ENCODE peak calls at places on chromosomes 5 and 9, in four cellular contexts. Q is HepG2, E is H1, J is GM12878. L is an unnamed sample.

GRCh38 chr9:83544002-83544698 is 5.9 kb upstream of the FRMD3 start:
- DNase-seq in Q (peak), E (no peak), J (peak), L (no peak)

GRCh38 chr9:137015976-137016375 is 12.1 kb downstream of the ABCA2 start:
- DNase-seq in Q (no peak), E (no peak), J (no peak), L (no peak)

GRCh38 chr5:65161655-65162054 is 320.1 kb downstream of the ADAMTS6 start:
- DNase-seq in Q (no peak), E (no peak), J (no peak), L (no peak)

GRCh38 chr5:18970000-18970399 is 1018.0 kb downstream of the CDH18 start:
- DNase-seq in Q (no peak), E (no peak), J (no peak), L (no peak)

GRCh38 chr5:119411935-119412623 is 40.2 kb upstream of the HSD17B4 start:
- DNase-seq in Q (peak), E (no peak), J (peak), L (peak)

GRCh38 chr9:100129772-100130171 is 30.7 kb downstream of the INVS start:
- DNase-seq in Q (no peak), E (no peak), J (no peak), L (no peak)

GRCh38 chr9:107064378-107064777 is 201.4 kb downstream of the ZNF462 start:
- DNase-seq in Q (no peak), E (no peak), J (no peak), L (no peak)

GRCh38 chr5:175288048-175288621 is 155.8 kb downstream of the DRD1 start:
- DNase-seq in Q (no peak), E (no peak), J (no peak), L (no peak)

GRCh38 chr9:68538200-68538599 is 2.5 kb downstream of the TMEM252 start:
- DNase-seq in Q (no peak), E (no peak), J (no peak), L (no peak)

GRCh38 chr9:129456549-129457324 is 164.2 kb downstream of the C9orf50 start:
- DNase-seq in Q (no peak), E (no peak), J (no peak), L (no peak)

GRCh38 chr5:96893342-96893741 is 17.0 kb downstream of the ERAP2 start:
- DNase-seq in Q (no peak), E (no peak), J (no peak), L (peak)

GRCh38 chr9:101226161-101226560 is 158.6 kb downstream of the BAAT start:
- DNase-seq in Q (no peak), E (no peak), J (no peak), L (no peak)

GRCh38 chr5:67773439-67773988 is 442.0 kb upstream of the PIK3R1 start:
- DNase-seq in Q (peak), E (no peak), J (no peak), L (no peak)

GRCh38 chr9:118829334-118829733 is 539.9 kb downstream of the BRINP1 start:
- DNase-seq in Q (no peak), E (no peak), J (no peak), L (peak)

GRCh38 chr5:172943283-172943841 is 15.9 kb upstream of the RPL26L1 start:
- DNase-seq in Q (no peak), E (no peak), J (no peak), L (peak)

GRCh38 chr9:23638837-23639426 is 187.1 kb downstream of the ELAVL2 start:
- DNase-seq in Q (no peak), E (no peak), J (no peak), L (no peak)

GRCh38 chr5:137627293-137627692 is 108.6 kb downstream of the KLHL3 start:
- DNase-seq in Q (no peak), E (no peak), J (no peak), L (no peak)

GRCh38 chr9:113796651-113797426 is 79.3 kb upstream of the ZNF618 start:
- DNase-seq in Q (no peak), E (no peak), J (no peak), L (no peak)

GRCh38 chr5:14171621-14172020 is 28.5 kb downstream of the TRIO start:
- DNase-seq in Q (peak), E (no peak), J (no peak), L (no peak)

GRCh38 chr9:76213751-76214150 is 180.5 kb downstream of the RFK start:
- DNase-seq in Q (no peak), E (no peak), J (no peak), L (no peak)

GRCh38 chr9:99004115-99004514 is 60.4 kb downstream of the COL15A1 start:
- DNase-seq in Q (no peak), E (no peak), J (no peak), L (no peak)

GRCh38 chr5:146249801-146250200 is 46.4 kb downstream of the RBM27 start:
- DNase-seq in Q (no peak), E (no peak), J (no peak), L (no peak)

GRCh38 chr5:133818031-133818431 is 150.4 kb downstream of the C5orf15 start:
- DNase-seq in Q (no peak), E (no peak), J (no peak), L (no peak)

GRCh38 chr5:82952326-82952725 is 124.9 kb downstream of the TMEM167A start:
- DNase-seq in Q (no peak), E (no peak), J (no peak), L (no peak)

GRCh38 chr9:16289639-16290038 is 580.8 kb downstream of the BNC2 start:
- DNase-seq in Q (no peak), E (no peak), J (peak), L (no peak)

GRCh38 chr9:119009253-119009652 is 360.0 kb downstream of the BRINP1 start:
- DNase-seq in Q (no peak), E (no peak), J (no peak), L (no peak)

GRCh38 chr5:62371409-62371808 is 32.3 kb downstream of the DIMT1 start:
- DNase-seq in Q (no peak), E (no peak), J (no peak), L (no peak)

GRCh38 chr5:1294839-1295649 is at the start of gene TERT:
- DNase-seq in Q (no peak), E (no peak), J (no peak), L (no peak)

GRCh38 chr9:122347348-122348287 is 23.2 kb upstream of the PTGS1 start:
- DNase-seq in Q (peak), E (no peak), J (no peak), L (no peak)

GRCh38 chr9:74951725-74952151 is 974 bp downstream of the C9orf40 start:
- DNase-seq in Q (peak), E (no peak), J (no peak), L (peak)

GRCh38 chr5:82397741-82398320 is 119.7 kb upstream of the RPS23 start:
- DNase-seq in Q (no peak), E (no peak), J (no peak), L (no peak)

GRCh38 chr9:122085260-122085659 is 7.8 kb downstream of the TTLL11 start:
- DNase-seq in Q (no peak), E (no peak), J (no peak), L (no peak)

GRCh38 chr5:34616665-34617064 is 39.5 kb upstream of the RAI14 start:
- DNase-seq in Q (no peak), E (no peak), J (no peak), L (no peak)

GRCh38 chr9:91192379-91192775 is 169.3 kb downstream of the AUH start:
- DNase-seq in Q (peak), E (no peak), J (no peak), L (no peak)

GRCh38 chr5:142063878-142064331 is 44.7 kb upstream of the NDFIP1 start:
- DNase-seq in Q (peak), E (no peak), J (no peak), L (no peak)

GRCh38 chr9:68825755-68826500 is 120.9 kb downstream of the PIP5K1B start:
- DNase-seq in Q (no peak), E (no peak), J (no peak), L (peak)

GRCh38 chr5:179668404-179668803 is 12.4 kb downstream of the CBY3 start:
- DNase-seq in Q (peak), E (peak), J (no peak), L (peak)
- TF ChIP-seq YY1 in Q (no peak), E (peak), J (peak), L (no peak)

GRCh38 chr5:111415053-111415452 is 97.3 kb downstream of the STARD4 start:
- DNase-seq in Q (no peak), E (no peak), J (no peak), L (no peak)
- TF ChIP-seq SUZ12 in Q (no peak), E (no peak), J (no peak), L (no peak)

GRCh38 chr5:10624679-10625078 is 60.8 kb downstream of the ANKRD33B start:
- DNase-seq in Q (no peak), E (no peak), J (no peak), L (no peak)

GRCh38 chr5:10628601-10629000 is 64.7 kb downstream of the ANKRD33B start:
- DNase-seq in Q (no peak), E (no peak), J (no peak), L (no peak)

GRCh38 chr5:10625700-10626472 is 62.0 kb downstream of the ANKRD33B start:
- DNase-seq in Q (no peak), E (no peak), J (no peak), L (no peak)

GRCh38 chr5:10627185-10628115 is 63.6 kb downstream of the ANKRD33B start:
- DNase-seq in Q (peak), E (peak), J (peak), L (peak)

DNA sequence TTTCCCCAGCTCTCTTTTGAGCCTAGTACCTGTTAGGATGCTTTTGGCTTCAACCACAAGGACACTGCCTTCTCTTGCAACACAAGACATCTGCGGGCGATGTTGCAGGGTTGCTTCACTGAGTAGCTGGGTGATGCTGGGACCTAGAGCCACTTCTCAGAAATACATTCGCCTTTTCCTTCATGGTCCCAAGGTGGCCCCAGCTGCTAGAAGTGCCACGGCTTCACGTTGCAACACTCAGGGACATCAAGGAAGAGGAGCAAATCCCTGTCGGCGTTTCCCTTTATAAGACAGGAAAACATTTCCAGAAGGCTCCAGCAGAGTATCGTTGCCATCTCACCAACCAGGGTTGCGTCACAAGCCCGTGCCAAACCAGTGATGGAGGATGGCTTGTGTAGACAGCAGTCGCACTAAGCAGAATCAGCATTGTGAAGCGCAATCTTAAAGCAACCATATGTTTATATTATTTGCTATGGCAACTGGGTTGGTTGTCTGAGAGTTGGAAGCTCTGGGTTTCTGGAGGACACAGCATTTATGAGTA is 62.7 kb downstream of the ANKRD33B start:
- DNase-seq in Q (no peak), E (no peak), J (no peak), L (no peak)
- TF ChIP-seq YY1 in Q (no peak), E (no peak), J (no peak), L (no peak)

DNA sequence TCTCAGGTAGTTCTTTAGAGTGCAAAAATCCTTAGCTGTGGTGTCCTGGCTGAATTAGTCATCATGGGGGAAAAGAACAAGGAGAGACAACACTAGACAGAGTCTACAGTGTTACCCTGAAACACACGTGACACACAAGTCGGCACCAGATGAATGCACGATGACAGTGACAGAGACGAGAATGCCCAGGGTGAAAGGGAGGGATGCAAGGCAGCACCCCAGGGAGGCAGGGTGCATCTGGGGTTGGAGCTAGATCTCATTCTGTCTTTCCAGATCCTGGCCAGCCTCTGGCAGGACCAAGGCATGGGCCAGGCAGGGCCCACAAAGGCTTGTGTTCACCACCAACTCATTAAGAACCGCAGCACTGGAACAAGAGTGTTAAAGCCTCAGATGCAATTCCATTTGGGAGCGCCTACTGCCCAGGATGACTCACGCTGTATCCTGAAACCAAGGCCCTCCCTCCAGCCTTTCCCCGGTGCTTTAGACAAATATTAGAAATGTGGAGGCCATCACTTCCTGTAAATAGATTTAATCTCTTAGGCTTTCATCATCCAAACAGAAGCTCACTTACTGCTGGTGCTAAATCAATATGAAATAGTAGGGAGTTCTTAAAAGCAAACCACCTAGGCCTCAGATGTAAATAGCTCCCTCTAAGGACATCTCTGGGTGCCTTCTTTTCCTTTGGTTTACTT is 56.1 kb downstream of the IRX2 start:
- DNase-seq in Q (peak), E (no peak), J (no peak), L (no peak)
- TF ChIP-seq SUZ12 in Q (no peak), E (no peak), J (no peak), L (no peak)

L was measured in NT2/D1.